ENCODE peak calls at places on chromosomes 3 and 15, in seven cellular contexts. G, C, V, Z, E, Y and S are unnamed samples.
A peak's percentile ranks its signal among the peaks of the same experiment; 100 is the strongest.

GRCh38 chr15:98906712-98907083 is 100.9 kb downstream of the PGPEP1L start:
- DNase-seq in E (no peak), Y (no peak), V (peak; percentile 48), C (no peak), Z (no peak), G (peak; percentile 62), S (no peak)

GRCh38 chr15:66822106-66822505 is 120.1 kb downstream of the SMAD6 start:
- DNase-seq in V (no peak), E (no peak), C (no peak), Z (no peak), Y (no peak), G (no peak), S (no peak)

GRCh38 chr3:61483997-61484396 is 77.4 kb upstream of the PTPRG start:
- DNase-seq in G (no peak), C (no peak), Z (no peak), Y (no peak), V (no peak), E (no peak), S (no peak)

GRCh38 chr3:197225579-197225978 is 72.8 kb downstream of the DLG1 start:
- DNase-seq in Z (no peak), E (no peak), G (no peak), C (no peak), V (no peak), Y (no peak), S (no peak)

GRCh38 chr3:120461416-120461815 is 10.6 kb upstream of the FSTL1 start:
- DNase-seq in E (no peak), Z (no peak), Y (no peak), G (no peak), C (no peak), V (no peak), S (no peak)

GRCh38 chr15:90618330-90619136 is 88.8 kb downstream of the CRTC3 start:
- DNase-seq in Z (no peak), G (peak; percentile 36), E (no peak), C (no peak), V (no peak), Y (no peak), S (no peak)

GRCh38 chr3:19598870-19599269 is 335.1 kb downstream of the EFHB start:
- DNase-seq in E (no peak), C (no peak), G (no peak), V (no peak), Z (peak; percentile 70), Y (no peak), S (peak; percentile 32)

GRCh38 chr3:194089357-194090177 is 46.4 kb upstream of the HES1 start:
- DNase-seq in E (no peak), V (peak; percentile 92), G (peak; percentile 82), C (peak; percentile 76), Y (no peak), Z (no peak), S (peak; percentile 60)

GRCh38 chr3:73618461-73618860 is 6.3 kb downstream of the PDZRN3 start:
- DNase-seq in E (no peak), V (no peak), C (no peak), G (peak; percentile 47), Y (no peak), Z (no peak), S (no peak)

GRCh38 chr3:58414538-58415197 is 19.0 kb downstream of the PDHB start:
- DNase-seq in Z (peak; percentile 70), G (peak; percentile 78), E (peak; percentile 66), Y (peak; percentile 16), C (peak; percentile 41), V (peak; percentile 61), S (peak; percentile 25)